ENCODE peak calls at places on chromosomes 5 and 9, in five cellular contexts. A is thyroid gland; C is activated CD8-positive, alpha-beta memory T cell treated with anti-CD3 and anti-CD28 coated beads for 48 hours; K is NCI-H446; F is fibroblast of mammary gland. S is an unnamed sample.

GRCh38 chr5:174972291-174972690 is 247.9 kb downstream of the MSX2 start:
- DNase-seq in A (peak; percentile 79), C (no peak), K (no peak), F (no peak), S (no peak)

GRCh38 chr5:60055168-60055567 is 161.6 kb upstream of the PDE4D start:
- DNase-seq in A (no peak), C (no peak), K (no peak), F (no peak), S (no peak)

GRCh38 chr9:125189011-125189360 is 617 bp downstream of the PPP6C start:
- DNase-seq in A (peak; percentile 29), C (no peak), K (no peak), F (no peak), S (no peak)

GRCh38 chr9:18275313-18275990 is 198.5 kb upstream of the ADAMTSL1 start:
- DNase-seq in A (no peak), C (no peak), K (no peak), F (no peak), S (no peak)

GRCh38 chr9:24041294-24041693 is 215.3 kb upstream of the ELAVL2 start:
- DNase-seq in A (no peak), C (no peak), K (no peak), F (no peak), S (no peak)

GRCh38 chr9:33082538-33083326 is 6.3 kb upstream of the SMU1 start:
- DNase-seq in A (no peak), C (no peak), K (no peak), F (no peak), S (no peak)

GRCh38 chr9:96072930-96073329 is 197.4 kb downstream of the ERCC6L2 start:
- DNase-seq in A (no peak), C (no peak), K (no peak), F (no peak), S (no peak)

GRCh38 chr5:125888358-125888757 is 534.9 kb upstream of the GRAMD2B start:
- DNase-seq in A (no peak), C (no peak), K (no peak), F (no peak), S (no peak)

GRCh38 chr5:125967576-125967975 is 455.6 kb upstream of the GRAMD2B start:
- DNase-seq in A (no peak), C (no peak), K (no peak), F (no peak), S (no peak)